ENCODE peak calls at places on chromosome 12, in six cellular contexts. One of them, this sample, is unnamed.

GRCh38 chr12:10540776-10541205 is 35.1 kb downstream of the EIF2S3B start:
- DNase-seq in GM19239: no peak
- DNase-seq in progenitor cell of endocrine pancreas: no peak
- DNase-seq in iris pigment epithelial cell: peak; percentile 32
- DNase-seq in A549: no peak
- DNase-seq in frontal cortex: no peak
- DNase-seq in this sample: no peak

GRCh38 chr12:50224026-50224692 is 57.0 kb upstream of the CERS5 start:
- DNase-seq in A549: peak; percentile 67
- DNase-seq in GM19239: no peak
- DNase-seq in frontal cortex: no peak
- DNase-seq in progenitor cell of endocrine pancreas: no peak
- DNase-seq in iris pigment epithelial cell: no peak
- DNase-seq in this sample: no peak

GRCh38 chr12:91180577-91180976 is 2.0 kb downstream of the DCN start:
- DNase-seq in progenitor cell of endocrine pancreas: no peak
- DNase-seq in GM19239: no peak
- DNase-seq in frontal cortex: no peak
- DNase-seq in iris pigment epithelial cell: peak; percentile 82
- DNase-seq in A549: no peak
- DNase-seq in this sample: no peak

GRCh38 chr12:88448337-88448944 is 131.8 kb downstream of the KITLG start:
- DNase-seq in A549: no peak
- DNase-seq in iris pigment epithelial cell: no peak
- DNase-seq in frontal cortex: no peak
- DNase-seq in progenitor cell of endocrine pancreas: no peak
- DNase-seq in GM19239: no peak
- DNase-seq in this sample: no peak

GRCh38 chr12:124238886-124239285 is 56.0 kb upstream of the RFLNA start:
- DNase-seq in progenitor cell of endocrine pancreas: no peak
- DNase-seq in A549: no peak
- DNase-seq in iris pigment epithelial cell: no peak
- DNase-seq in GM19239: no peak
- DNase-seq in frontal cortex: no peak
- DNase-seq in this sample: no peak

GRCh38 chr12:127742231-127742630 is 524.7 kb upstream of the TMEM132C start:
- DNase-seq in progenitor cell of endocrine pancreas: no peak
- DNase-seq in frontal cortex: no peak
- DNase-seq in GM19239: no peak
- DNase-seq in A549: no peak
- DNase-seq in iris pigment epithelial cell: no peak
- DNase-seq in this sample: no peak

GRCh38 chr12:107684029-107684790 is 1.4 kb upstream of the PWP1 start:
- DNase-seq in A549: no peak
- DNase-seq in progenitor cell of endocrine pancreas: no peak
- DNase-seq in iris pigment epithelial cell: peak; percentile 41
- DNase-seq in frontal cortex: no peak
- DNase-seq in GM19239: no peak
- DNase-seq in this sample: no peak

GRCh38 chr12:16076553-16076952 is 165.4 kb downstream of the DERA start:
- DNase-seq in frontal cortex: no peak
- DNase-seq in iris pigment epithelial cell: peak; percentile 10
- DNase-seq in progenitor cell of endocrine pancreas: no peak
- DNase-seq in GM19239: peak; percentile 10
- DNase-seq in A549: peak; percentile 50
- DNase-seq in this sample: no peak

GRCh38 chr12:124404162-124404561 is 109.3 kb downstream of the RFLNA start:
- DNase-seq in progenitor cell of endocrine pancreas: no peak
- DNase-seq in GM19239: no peak
- DNase-seq in iris pigment epithelial cell: no peak
- DNase-seq in A549: no peak
- DNase-seq in frontal cortex: no peak
- DNase-seq in this sample: no peak

GRCh38 chr12:26630546-26631027 is 202.4 kb downstream of the ITPR2 start:
- DNase-seq in progenitor cell of endocrine pancreas: no peak
- DNase-seq in frontal cortex: no peak
- DNase-seq in GM19239: no peak
- DNase-seq in A549: peak; percentile 18
- DNase-seq in iris pigment epithelial cell: peak; percentile 93
- DNase-seq in this sample: no peak

GRCh38 chr12:111066744-111067437 is 146.5 kb upstream of the MYL2 start:
- DNase-seq in GM19239: no peak
- DNase-seq in progenitor cell of endocrine pancreas: no peak
- DNase-seq in A549: peak; percentile 48
- DNase-seq in iris pigment epithelial cell: peak; percentile 3
- DNase-seq in frontal cortex: no peak
- DNase-seq in this sample: no peak